ENCODE peak calls at places on chromosome 4, in nine cellular contexts. P, M, L, K, G, V, Y, H and I are unnamed samples.

GRCh38 chr4:11748169-11748872 is 319.6 kb upstream of the HS3ST1 start:
- DNase-seq in G (no peak), M (peak; percentile 21), V (no peak), P (no peak), Y (no peak), K (no peak), L (no peak), H (no peak), I (no peak)

GRCh38 chr4:76305971-76306881 is at the start of gene STBD1:
- DNase-seq in V (peak; percentile 77), H (peak; percentile 95), Y (peak; percentile 81), G (peak; percentile 93), K (peak; percentile 74), M (peak; percentile 97), L (peak; percentile 85), P (peak; percentile 92), I (no peak)

GRCh38 chr4:476501-476900 is 22.5 kb downstream of the ZNF721 start:
- DNase-seq in Y (no peak), L (no peak), P (no peak), K (no peak), M (peak; percentile 84), G (no peak), H (no peak), V (no peak), I (no peak)

GRCh38 chr4:78551420-78552351 is at the start of gene ANXA3:
- DNase-seq in G (no peak), H (peak; percentile 56), L (peak; percentile 69), V (peak; percentile 74), P (peak; percentile 83), Y (peak; percentile 39), K (peak; percentile 29), M (peak; percentile 90), I (peak; percentile 43)

GRCh38 chr4:13866881-13867280 is 239.4 kb upstream of the BOD1L1 start:
- DNase-seq in Y (no peak), K (no peak), V (no peak), P (no peak), G (no peak), L (no peak), M (no peak), H (no peak), I (no peak)

GRCh38 chr4:140982613-140983340 is 150.5 kb downstream of the RNF150 start:
- DNase-seq in H (no peak), M (no peak), K (no peak), L (no peak), Y (no peak), P (no peak), V (no peak), G (no peak), I (no peak)

GRCh38 chr4:165921546-165921945 is 48.5 kb downstream of the TLL1 start:
- DNase-seq in L (no peak), H (no peak), V (no peak), K (no peak), Y (no peak), M (peak; percentile 62), G (no peak), P (no peak), I (peak; percentile 12)

GRCh38 chr4:38674206-38675144 is 10.5 kb downstream of the KLF3 start:
- DNase-seq in P (peak; percentile 49), V (no peak), G (no peak), K (no peak), Y (no peak), H (peak; percentile 57), M (peak; percentile 56), L (no peak), I (no peak)

GRCh38 chr4:139658185-139658584 is 7.4 kb upstream of the MGST2 start:
- DNase-seq in H (no peak), M (no peak), K (no peak), Y (no peak), V (no peak), P (no peak), L (no peak), G (no peak), I (no peak)

GRCh38 chr4:151407466-151408379 is 1.3 kb upstream of the FHIP1A start:
- DNase-seq in V (peak; percentile 58), P (peak; percentile 63), L (peak; percentile 69), K (no peak), G (no peak), Y (peak; percentile 35), M (peak; percentile 83), H (no peak), I (peak; percentile 63)

GRCh38 chr4:78937837-78938236 is 1.4 kb downstream of the PAQR3 start:
- DNase-seq in G (no peak), V (no peak), M (no peak), Y (no peak), H (no peak), P (no peak), L (peak; percentile 50), K (no peak), I (no peak)

GRCh38 chr4:78764498-78764961 is 11.6 kb upstream of the BMP2K start:
- DNase-seq in H (no peak), M (peak; percentile 27), Y (no peak), P (no peak), G (no peak), K (no peak), L (no peak), V (no peak), I (no peak)

GRCh38 chr4:18689308-18689915 is 667.9 kb upstream of the LCORL start:
- DNase-seq in Y (peak; percentile 10), M (no peak), H (peak; percentile 52), K (peak; percentile 41), G (no peak), P (peak; percentile 72), L (peak; percentile 73), V (peak; percentile 55), I (no peak)

GRCh38 chr4:19971829-19972228 is 279.9 kb upstream of the SLIT2 start:
- DNase-seq in M (no peak), L (no peak), G (no peak), Y (no peak), K (no peak), V (no peak), H (no peak), P (no peak), I (no peak)

GRCh38 chr4:113446019-113446418 is 315.5 kb downstream of the CAMK2D start:
- DNase-seq in M (no peak), H (no peak), L (no peak), Y (no peak), P (no peak), K (no peak), G (no peak), V (no peak), I (no peak)
- H3K4me3 ChIP-seq in M (no peak overlapping the region), H (no peak overlapping the region), L (no peak overlapping the region), Y (no peak overlapping the region), P (no peak overlapping the region), K (no peak overlapping the region), G (no peak overlapping the region), V (no peak overlapping the region), I (no peak overlapping the region)

GRCh38 chr4:17491196-17491595 is 20.7 kb downstream of the QDPR start:
- DNase-seq in L (no peak), P (no peak), K (no peak), G (no peak), H (no peak), V (no peak), M (no peak), Y (no peak), I (no peak)
- H3K36me3 ChIP-seq in L (no peaks in the 10 kb centered on the region), P (no peaks in the 10 kb centered on the region), K (peaks cover 3% of the 10 kb centered on the region), G (peaks cover 50% of the 10 kb centered on the region), H (peaks cover 47% of the 10 kb centered on the region), V (peaks cover 47% of the 10 kb centered on the region), M (peaks cover 35% of the 10 kb centered on the region), Y (no peaks in the 10 kb centered on the region), I (peaks cover 21% of the 10 kb centered on the region)

GRCh38 chr4:120525106-120525505 is 397.4 kb downstream of the PRDM5 start:
- DNase-seq in Y (no peak), P (no peak), V (no peak), H (no peak), G (no peak), K (no peak), L (no peak), M (no peak), I (no peak)

GRCh38 chr4:120520761-120521160 is 401.8 kb downstream of the PRDM5 start:
- DNase-seq in K (no peak), L (no peak), H (no peak), Y (no peak), M (no peak), V (no peak), G (no peak), P (no peak), I (no peak)

GRCh38 chr4:120524237-120524636 is 398.3 kb downstream of the PRDM5 start:
- DNase-seq in K (no peak), P (no peak), L (no peak), M (no peak), G (no peak), H (no peak), V (no peak), Y (no peak), I (no peak)
- H3K4me3 ChIP-seq in K (no peak overlapping the region), P (no peak overlapping the region), L (no peak overlapping the region), M (no peak overlapping the region), G (no peak overlapping the region), H (no peak overlapping the region), V (no peak overlapping the region), Y (no peak overlapping the region), I (no peak overlapping the region)

GRCh38 chr4:121686265-121686664 is 10.5 kb downstream of the ANXA5 start:
- DNase-seq in K (no peak), H (no peak), G (no peak), M (peak; percentile 21), Y (no peak), P (no peak), L (no peak), V (no peak), I (no peak)

GRCh38 chr4:121685257-121685656 is 11.5 kb downstream of the ANXA5 start:
- DNase-seq in V (no peak), M (no peak), Y (no peak), P (no peak), L (no peak), G (no peak), H (no peak), K (no peak), I (no peak)

GRCh38 chr4:121680571-121680970 is 16.2 kb downstream of the ANXA5 start:
- DNase-seq in G (no peak), P (no peak), L (no peak), H (no peak), V (no peak), Y (no peak), M (no peak), K (no peak), I (no peak)

GRCh38 chr4:121688261-121688660 is 8.5 kb downstream of the ANXA5 start:
- DNase-seq in G (no peak), Y (no peak), M (no peak), P (no peak), K (no peak), V (no peak), L (no peak), H (no peak), I (no peak)

GRCh38 chr4:121684016-121684415 is 12.8 kb downstream of the ANXA5 start:
- DNase-seq in K (no peak), H (no peak), M (no peak), P (no peak), G (no peak), V (no peak), L (no peak), Y (no peak), I (no peak)
- H3K36me3 ChIP-seq in K (no peaks in the 10 kb centered on the region), H (peaks cover 51% of the 10 kb centered on the region), M (peaks cover 90% of the 10 kb centered on the region), P (no peaks in the 10 kb centered on the region), G (peaks cover 43% of the 10 kb centered on the region), V (peaks cover 29% of the 10 kb centered on the region), L (no peaks in the 10 kb centered on the region), Y (peaks cover 8% of the 10 kb centered on the region), I (peaks cover 12% of the 10 kb centered on the region)

DNA sequence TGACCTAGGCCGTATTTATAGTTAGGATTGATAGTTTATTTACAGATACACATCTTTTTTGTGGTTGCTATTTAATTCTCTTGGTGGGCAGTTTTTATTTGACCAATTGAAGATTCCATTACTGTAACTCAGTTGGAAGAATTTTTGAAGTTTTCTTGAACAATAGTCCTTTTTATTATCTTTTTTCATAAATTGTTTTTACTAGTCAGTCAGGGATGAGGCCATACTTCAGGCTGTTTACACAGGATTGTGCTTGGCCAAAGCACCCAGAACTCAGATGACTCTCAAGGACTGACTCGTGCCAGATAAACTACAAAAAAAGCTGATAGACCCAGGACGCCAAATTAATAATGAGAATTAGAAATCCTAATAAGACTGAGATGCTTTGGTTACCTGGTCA is 7.0 kb downstream of the HERC3 start:
- DNase-seq in K (no peak), V (no peak), L (no peak), Y (no peak), G (no peak), H (no peak), P (no peak), M (no peak), I (no peak)
- H3K4me3 ChIP-seq in K (no peak overlapping the region), V (no peak overlapping the region), L (no peak overlapping the region), Y (no peak overlapping the region), G (peak overlapping the region; percentile 5), H (no peak overlapping the region), P (no peak overlapping the region), M (peak overlapping the region; percentile 52), I (no peak overlapping the region)